ENCODE peak calls at places on chromosome 16, in five cellular contexts. F is H1, L is SK-N-SH, Q is K562, W is GM12878. P is an unnamed sample.

GRCh38 chr16:729768-730665 is 3.1 kb downstream of the HAGHL start:
- DNase-seq in F (no peak), Q (no peak), W (no peak), L (no peak), P (no peak)

GRCh38 chr16:24686678-24687077 is 42.8 kb upstream of the TNRC6A start:
- DNase-seq in L (no peak), Q (no peak), F (no peak), W (no peak), P (no peak)

GRCh38 chr16:17396762-17397498 is 73.8 kb downstream of the XYLT1 start:
- DNase-seq in F (no peak), W (no peak), Q (no peak), L (peak), P (no peak)

GRCh38 chr16:7333326-7333725 is 681 bp downstream of the RBFOX1 start:
- DNase-seq in L (no peak), F (no peak), Q (no peak), W (no peak), P (no peak)

GRCh38 chr16:75928295-75928694 is 202.0 kb upstream of the CPHXL start:
- DNase-seq in Q (no peak), W (no peak), F (no peak), L (no peak), P (no peak)

GRCh38 chr16:89319883-89320716 is 102.6 kb downstream of the ZNF778 start:
- DNase-seq in W (peak), Q (peak), L (no peak), F (no peak), P (peak)

GRCh38 chr16:2999929-3000328 is 12.8 kb upstream of the CLDN9 start:
- DNase-seq in L (no peak), F (no peak), Q (no peak), W (no peak), P (no peak)

GRCh38 chr16:61362583-61362982 is 673.7 kb downstream of the CDH8 start:
- DNase-seq in L (no peak), W (no peak), Q (no peak), F (no peak), P (no peak)

GRCh38 chr16:73025506-73026131 is 22.3 kb downstream of the ZFHX3 start:
- DNase-seq in F (no peak), L (peak), Q (no peak), W (no peak), P (no peak)

GRCh38 chr16:1102921-1103648 is 7.0 kb upstream of the C1QTNF8 start:
- DNase-seq in L (peak), Q (peak), W (no peak), F (peak), P (no peak)

GRCh38 chr16:84941916-84942315 is 69.4 kb downstream of the ZDHHC7 start:
- DNase-seq in Q (no peak), F (no peak), L (no peak), W (no peak), P (no peak)

GRCh38 chr16:12097523-12098428 is 121.2 kb downstream of the SNX29 start:
- DNase-seq in F (no peak), W (no peak), L (no peak), Q (peak), P (peak)

GRCh38 chr16:22787456-22788189 is 26.3 kb upstream of the HS3ST2 start:
- DNase-seq in F (no peak), L (peak), W (no peak), Q (no peak), P (no peak)

GRCh38 chr16:11835891-11836652 is 15.3 kb downstream of the RSL1D1 start:
- DNase-seq in Q (peak), W (no peak), F (no peak), L (no peak), P (no peak)

DNA sequence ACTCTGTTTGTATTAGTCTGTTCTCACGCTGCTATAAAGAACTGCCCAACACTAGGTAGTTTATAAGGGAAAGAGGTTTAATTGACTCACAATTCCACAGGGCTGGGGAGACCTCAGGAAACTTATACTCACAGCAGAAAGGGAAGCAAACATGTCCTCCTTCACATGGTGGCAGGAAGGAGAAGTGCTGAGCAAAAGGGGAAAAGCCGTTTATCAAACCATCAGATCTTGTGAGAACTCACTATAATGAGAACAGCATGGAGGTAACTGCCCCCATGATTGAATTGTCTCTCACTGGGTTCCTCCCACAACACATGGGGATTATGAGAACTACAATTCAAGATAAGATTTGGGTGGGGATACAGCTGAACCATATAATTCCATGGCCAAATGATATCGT is 30.9 kb downstream of the ABCC1 start:
- DNase-seq in W (no peak), L (no peak), F (no peak), Q (no peak), P (no peak)
- H3K4me2 ChIP-seq in W (no peak), L (no peak), F (no peak), Q (no peak), P (no peak)

DNA sequence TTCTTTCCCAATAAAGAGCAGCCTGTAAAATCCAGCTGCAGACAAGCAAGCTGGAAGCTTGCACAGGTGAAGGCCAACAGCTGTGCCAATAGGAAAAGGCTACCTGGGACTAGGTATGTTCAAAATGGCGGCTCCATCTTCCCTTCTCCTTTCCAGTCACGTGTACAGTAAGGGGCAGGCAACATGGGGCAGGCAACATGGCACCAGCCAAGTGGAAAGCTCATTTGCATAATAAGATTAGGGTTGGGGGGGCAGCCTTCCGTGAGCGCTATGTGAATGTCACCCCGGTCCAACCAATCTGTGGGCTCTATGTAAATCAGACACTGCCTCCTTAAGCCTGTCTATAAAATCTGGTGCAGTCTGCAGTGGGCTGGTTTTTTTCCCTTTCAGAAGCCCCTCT is 31.3 kb downstream of the TVP23A start:
- DNase-seq in L (no peak), F (no peak), W (no peak), Q (peak), P (no peak)
- TF ChIP-seq GABPA in L (no peak), F (no peak), W (no peak), Q (no peak), P (no peak)

GRCh38 chr16:87731607-87732006 is 34.2 kb downstream of the KLHDC4 start:
- DNase-seq in F (no peak), L (no peak), Q (no peak), W (no peak), P (no peak)

GRCh38 chr16:87728026-87728425 is 37.8 kb downstream of the KLHDC4 start:
- DNase-seq in W (no peak), Q (no peak), F (no peak), L (no peak), P (no peak)

GRCh38 chr16:87727346-87727745 is 38.4 kb downstream of the KLHDC4 start:
- DNase-seq in L (no peak), F (no peak), Q (no peak), W (no peak), P (no peak)

GRCh38 chr16:87725596-87726235 is 40.1 kb downstream of the KLHDC4 start:
- DNase-seq in W (no peak), Q (no peak), F (no peak), L (no peak), P (no peak)

GRCh38 chr16:87729266-87729954 is 36.4 kb downstream of the KLHDC4 start:
- DNase-seq in W (no peak), L (no peak), F (no peak), Q (no peak), P (no peak)
- H3K4me2 ChIP-seq in W (no peak), L (no peak), F (no peak), Q (no peak), P (no peak)

GRCh38 chr16:85992779-85993178 is 93.8 kb downstream of the IRF8 start:
- DNase-seq in L (no peak), Q (no peak), W (no peak), F (no peak), P (no peak)

GRCh38 chr16:85998178-85998867 is 99.4 kb downstream of the IRF8 start:
- DNase-seq in Q (no peak), F (no peak), L (no peak), W (no peak), P (no peak)

GRCh38 chr16:85996843-85997242 is 97.9 kb downstream of the IRF8 start:
- DNase-seq in L (no peak), W (no peak), Q (no peak), F (no peak), P (no peak)

GRCh38 chr16:85994492-85995433 is 95.8 kb downstream of the IRF8 start:
- DNase-seq in Q (no peak), W (no peak), F (no peak), L (no peak), P (no peak)

DNA sequence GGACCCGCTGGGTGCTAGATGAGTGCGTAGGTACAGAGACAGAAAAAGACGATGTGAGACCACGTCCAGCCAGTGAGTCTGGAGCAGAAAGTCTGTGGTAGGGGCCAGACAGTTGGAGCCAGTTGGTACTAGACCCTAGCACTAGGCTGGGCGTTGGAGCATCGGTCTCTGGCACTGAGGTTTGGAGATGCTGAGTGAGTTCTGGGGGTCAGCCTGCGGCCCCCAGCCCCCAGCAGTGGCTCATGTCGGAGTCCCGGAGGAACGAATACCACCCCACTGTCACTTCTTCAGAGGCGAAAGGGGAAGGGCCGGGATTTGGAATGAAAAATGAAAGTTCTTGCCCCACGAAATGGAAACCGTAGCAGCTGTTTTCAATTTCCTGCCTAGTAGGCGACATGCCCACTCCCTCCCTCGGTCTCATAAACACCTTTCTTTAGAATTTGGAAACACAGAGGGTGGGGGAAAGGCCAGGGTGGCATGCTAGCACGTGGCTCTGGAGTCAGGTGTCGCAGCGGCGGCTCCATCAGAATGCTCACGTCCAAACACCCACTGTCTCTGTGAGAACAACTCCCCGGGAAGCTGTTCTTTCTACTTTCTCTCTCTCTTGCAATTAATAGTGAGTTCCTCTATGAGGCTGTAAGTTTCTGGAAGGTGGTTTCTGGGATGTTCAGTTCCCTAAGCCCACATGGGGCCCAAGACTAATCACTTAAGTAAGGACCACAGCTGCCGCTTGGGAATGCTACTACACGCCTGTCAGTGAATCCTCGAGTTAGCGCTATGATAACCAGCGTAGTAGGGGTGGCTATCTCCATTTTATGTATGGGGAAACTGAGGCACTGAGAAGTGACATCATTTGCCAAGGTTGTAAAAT is 96.9 kb downstream of the IRF8 start:
- DNase-seq in F (no peak), Q (no peak), W (peak), L (no peak), P (no peak)
- TF ChIP-seq GABPA in F (no peak), Q (no peak), W (no peak), L (no peak), P (no peak)

GRCh38 chr16:8716592-8716991 is 42.2 kb downstream of the ABAT start:
- DNase-seq in Q (no peak), L (no peak), F (no peak), W (no peak), P (no peak)

GRCh38 chr16:8716052-8716451 is 41.6 kb downstream of the ABAT start:
- DNase-seq in Q (no peak), W (no peak), L (no peak), F (no peak), P (no peak)

GRCh38 chr16:8714143-8714542 is 39.7 kb downstream of the ABAT start:
- DNase-seq in Q (no peak), F (no peak), L (peak), W (no peak), P (no peak)

GRCh38 chr16:8713635-8714097 is 39.2 kb downstream of the ABAT start:
- DNase-seq in L (peak), W (no peak), Q (no peak), F (no peak), P (no peak)

DNA sequence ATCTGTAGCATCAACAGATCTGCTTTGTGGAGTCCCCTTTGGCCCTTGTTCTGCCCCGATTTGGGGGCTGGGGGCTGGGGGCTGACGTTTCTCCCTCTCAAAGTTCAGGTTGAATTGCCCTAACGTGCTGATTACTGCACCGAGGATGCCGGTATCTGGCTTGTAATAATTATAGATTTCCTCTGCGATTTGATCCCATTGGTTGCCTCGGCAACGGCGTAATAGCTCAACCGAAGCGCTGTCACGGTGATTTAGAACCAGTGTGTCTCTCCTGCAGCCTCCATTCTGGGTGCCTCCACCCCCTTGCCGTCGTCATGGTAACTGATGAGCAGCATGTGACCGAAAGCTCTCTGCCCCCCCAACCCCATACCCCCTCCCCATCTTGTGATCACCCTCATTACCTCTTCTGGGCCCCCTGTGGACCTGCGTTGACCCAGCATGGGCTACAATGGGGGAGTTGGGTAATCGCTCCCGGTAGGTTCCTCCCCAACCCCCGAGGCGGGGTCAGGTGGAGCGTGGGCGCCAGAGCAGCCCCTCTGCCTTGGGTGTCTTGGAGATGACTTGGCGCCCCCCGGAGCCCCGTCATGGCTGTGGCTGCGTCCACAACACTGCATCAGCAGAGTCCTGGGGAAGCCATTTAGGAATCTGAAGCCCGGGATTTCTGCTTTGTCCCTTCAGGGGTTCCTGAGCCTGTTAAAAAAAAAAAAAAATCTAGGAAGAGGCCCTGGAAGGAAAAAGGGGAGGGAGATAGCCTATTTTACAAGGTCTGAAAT is 38.4 kb downstream of the ABAT start:
- DNase-seq in W (no peak), L (peak), F (peak), Q (peak), P (no peak)
- H3K4me2 ChIP-seq in W (no peak), L (peak), F (peak), Q (no peak), P (no peak)

DNA sequence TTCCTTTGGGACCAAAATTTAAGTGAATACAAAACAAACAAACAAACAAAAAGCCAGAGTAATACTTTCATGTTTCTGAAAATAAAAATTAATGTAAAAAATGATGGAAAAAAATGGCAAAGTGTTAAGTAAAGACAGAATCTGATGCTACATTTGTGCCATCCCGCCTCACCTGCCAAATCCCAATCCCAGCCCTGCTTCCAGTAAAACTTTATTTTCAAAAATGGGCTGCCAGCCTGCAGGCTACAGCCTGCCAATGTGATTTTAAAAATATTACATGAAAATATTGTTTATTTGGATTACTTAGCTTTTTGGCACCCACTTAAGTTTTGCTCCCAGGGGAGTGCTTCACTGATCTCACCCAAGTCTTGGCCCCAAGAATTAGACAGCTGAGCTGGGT is 112.7 kb downstream of the C16orf78 start:
- DNase-seq in L (no peak), W (no peak), Q (no peak), F (no peak), P (no peak)
- TF ChIP-seq GABPA in L (no peak), W (no peak), Q (no peak), F (no peak), P (no peak)

GRCh38 chr16:53378138-53378537 is 56.1 kb upstream of the RBL2 start:
- DNase-seq in Q (no peak), F (no peak), L (no peak), W (peak), P (no peak)
- H3K4me2 ChIP-seq in Q (no peak), F (no peak), L (no peak), W (no peak), P (no peak)

GRCh38 chr16:30585022-30585399 is 486 bp downstream of the ZNF785 start:
- DNase-seq in F (peak), L (peak), Q (peak), W (no peak), P (no peak)
- TF ChIP-seq GABPA in F (no peak), L (no peak), Q (no peak), W (no peak), P (no peak)

GRCh38 chr16:68406458-68407041 is 41.8 kb downstream of the SMPD3 start:
- DNase-seq in L (peak), Q (no peak), F (no peak), W (no peak), P (no peak)
- H3K4me2 ChIP-seq in L (peak), Q (no peak), F (no peak), W (no peak), P (no peak)

P was measured in HepG2.